ENCODE peak calls at places on chromosome 17, in six cellular contexts. A is A549, B is Peyer's patch, E is SJCRH30, S is OCI-LY7, G is cardiac muscle cell. L is an unnamed sample. For H3K4me1, the result is how much of the 10 kb centered on the place peaks cover.

GRCh38 chr17:5122586-5123342 is 6.9 kb downstream of the USP6 start:
- DNase-seq in G (peak), B (peak), E (no peak), A (no peak), S (no peak), L (no peak)

GRCh38 chr17:3986270-3986938 is 22.2 kb upstream of the ATP2A3 start:
- DNase-seq in B (peak), A (no peak), G (no peak), E (no peak), S (peak), L (no peak)

GRCh38 chr17:3602499-3602898 is 6.7 kb downstream of the TRPV1 start:
- DNase-seq in S (peak), A (peak), E (no peak), B (no peak), G (peak), L (peak)

GRCh38 chr17:48546924-48547838 is 2.3 kb upstream of the HOXB2 start:
- DNase-seq in E (no peak), S (no peak), B (no peak), A (no peak), G (no peak), L (no peak)

GRCh38 chr17:74525781-74526288 is 5.4 kb downstream of the CD300LB start:
- DNase-seq in G (no peak), B (no peak), S (no peak), A (no peak), E (no peak), L (no peak)

GRCh38 chr17:6639014-6639650 is 1.4 kb downstream of the KIAA0753 start:
- DNase-seq in G (no peak), A (no peak), S (no peak), B (no peak), E (no peak), L (no peak)

GRCh38 chr17:78113804-78114785 is 14.5 kb downstream of the TMC6 start:
- DNase-seq in B (no peak), G (no peak), A (no peak), S (no peak), E (no peak), L (no peak)

GRCh38 chr17:31869797-31870568 is 10.9 kb upstream of the COPRS start:
- DNase-seq in B (no peak), A (no peak), E (no peak), S (no peak), G (no peak), L (no peak)

GRCh38 chr17:30858556-30859250 is 26.9 kb downstream of the ATAD5 start:
- DNase-seq in B (no peak), A (no peak), E (no peak), S (no peak), G (no peak), L (no peak)

GRCh38 chr17:74444406-74444805 is 12.5 kb downstream of the GPRC5C start:
- DNase-seq in E (no peak), A (no peak), S (no peak), B (no peak), G (no peak), L (no peak)

GRCh38 chr17:41848788-41849187 is 11.2 kb downstream of the KLHL10 start:
- DNase-seq in E (no peak), S (no peak), B (no peak), G (no peak), A (no peak), L (no peak)

GRCh38 chr17:30809867-30810266 is 14.6 kb downstream of the CRLF3 start:
- DNase-seq in G (no peak), B (no peak), E (no peak), A (no peak), S (no peak), L (no peak)

GRCh38 chr17:63221941-63222340 is 224.2 kb downstream of the CYB561 start:
- DNase-seq in S (no peak), A (no peak), E (no peak), B (no peak), G (no peak), L (no peak)

GRCh38 chr17:82789806-82790205 is 37.9 kb downstream of the TBCD start:
- DNase-seq in E (no peak), S (no peak), A (no peak), G (no peak), B (no peak), L (no peak)

DNA sequence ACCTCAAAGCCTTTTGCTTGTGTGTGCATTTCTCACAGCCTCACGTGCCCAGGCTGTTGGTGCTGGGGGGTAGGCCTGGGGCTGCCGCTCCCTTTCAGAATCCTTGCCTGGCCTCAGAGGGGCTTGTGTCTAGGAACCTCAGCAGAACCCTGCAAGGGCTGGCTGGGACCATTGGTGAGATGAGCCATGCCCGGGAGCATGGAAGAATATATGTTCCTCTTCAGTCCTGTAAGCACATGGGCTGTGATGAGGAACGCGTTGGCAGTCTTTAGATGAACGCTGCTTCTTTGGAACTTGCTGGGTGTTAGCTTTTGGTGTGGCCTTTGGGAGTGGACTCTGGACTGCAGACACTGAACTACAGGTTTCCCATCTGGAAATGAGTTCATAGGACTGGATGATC is 32.0 kb upstream of the SLC5A10 start:
- DNase-seq in G (no peak), S (no peak), B (no peak), A (peak), E (no peak), L (peak)
- H3K4me1 ChIP-seq in G (under half), S (under half), B (under half), A (under half), E (under half), L (under half)

GRCh38 chr17:21595086-21595485 is 97.2 kb upstream of the KCNJ18 start:
- DNase-seq in B (no peak), G (no peak), A (no peak), E (no peak), S (no peak), L (no peak)

GRCh38 chr17:21592774-21593173 is 99.5 kb upstream of the KCNJ18 start:
- DNase-seq in E (no peak), G (no peak), A (no peak), S (no peak), B (no peak), L (no peak)
- H3K4me1 ChIP-seq in E (under half), G (under half), A (under half), S (under half), B (under half), L (under half)

GRCh38 chr17:8941980-8942617 is 23.4 kb downstream of the PIK3R5 start:
- DNase-seq in E (no peak), A (no peak), G (no peak), B (no peak), S (no peak), L (no peak)
- H3K4me1 ChIP-seq in E (under half), A (under half), G (under half), B (under half), S (under half), L (under half)

GRCh38 chr17:55420067-55420775 is 1.4 kb downstream of the MMD start:
- DNase-seq in E (no peak), G (no peak), S (peak), B (no peak), A (no peak), L (peak)
- H3K4me1 ChIP-seq in E (under half), G (under half), S (half or more), B (under half), A (under half), L (under half)

DNA sequence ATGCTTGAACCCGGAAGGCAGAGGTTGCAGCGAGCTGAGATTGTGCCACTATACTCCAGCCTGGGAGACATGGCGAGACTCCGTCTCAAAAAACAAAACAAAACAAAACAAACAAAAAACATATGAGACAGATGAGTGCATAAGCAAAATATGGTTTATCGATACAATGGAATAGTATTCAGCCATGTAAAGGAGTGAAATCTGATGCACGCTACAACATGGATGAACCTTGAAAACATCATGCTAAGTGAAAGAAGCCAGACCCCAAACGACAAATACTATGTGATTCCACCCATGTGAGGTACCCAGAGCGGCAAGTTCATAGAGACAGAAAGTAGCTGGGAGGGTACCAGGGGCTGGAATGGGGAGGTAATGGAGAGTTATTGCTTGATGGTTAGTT is 6.8 kb downstream of the PLCD3 start:
- DNase-seq in A (no peak), G (no peak), S (no peak), B (no peak), E (no peak), L (no peak)
- H3K4me1 ChIP-seq in A (half or more), G (under half), S (under half), B (half or more), E (under half), L (under half)

GRCh38 chr17:44556854-44557606 is at the start of gene FZD2:
- DNase-seq in G (peak), B (peak), E (peak), A (peak), S (peak), L (peak)
- H3K4me1 ChIP-seq in G (under half), B (under half), E (under half), A (half or more), S (under half), L (under half)

DNA sequence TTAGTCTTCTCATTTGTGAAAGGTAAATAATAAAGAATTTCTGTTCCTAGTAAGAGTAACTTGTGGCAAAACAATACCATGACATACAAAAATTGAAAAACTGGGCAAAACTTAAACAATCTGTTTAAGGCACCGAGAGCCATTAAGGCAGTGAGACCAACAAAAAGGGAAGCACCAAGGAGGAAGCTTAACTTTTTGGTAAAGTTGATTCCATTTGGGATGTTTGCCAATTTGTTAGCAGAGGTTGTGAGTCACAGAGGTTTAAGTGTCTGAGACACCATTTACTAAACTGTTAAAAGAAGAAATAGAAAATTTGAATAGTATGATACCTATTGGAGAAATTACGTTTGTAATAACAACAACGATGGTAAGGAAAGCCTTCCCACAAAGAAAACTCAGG is 4.9 kb downstream of the SLC35G3 start:
- DNase-seq in B (no peak), A (no peak), S (no peak), G (no peak), E (no peak), L (no peak)
- H3K4me1 ChIP-seq in B (under half), A (under half), S (under half), G (under half), E (under half), L (under half)

GRCh38 chr17:39677581-39678339 is 9.5 kb downstream of the PNMT start:
- DNase-seq in A (no peak), S (no peak), E (peak), B (peak), G (peak), L (no peak)

GRCh38 chr17:39674702-39675389 is 6.6 kb downstream of the PNMT start:
- DNase-seq in B (peak), A (peak), S (peak), E (peak), G (peak), L (no peak)

GRCh38 chr17:39677072-39677471 is 8.8 kb downstream of the PNMT start:
- DNase-seq in S (no peak), B (peak), A (no peak), E (no peak), G (no peak), L (no peak)

GRCh38 chr17:39675390-39676082 is 7.3 kb downstream of the PNMT start:
- DNase-seq in G (no peak), S (no peak), A (no peak), E (no peak), B (no peak), L (no peak)

DNA sequence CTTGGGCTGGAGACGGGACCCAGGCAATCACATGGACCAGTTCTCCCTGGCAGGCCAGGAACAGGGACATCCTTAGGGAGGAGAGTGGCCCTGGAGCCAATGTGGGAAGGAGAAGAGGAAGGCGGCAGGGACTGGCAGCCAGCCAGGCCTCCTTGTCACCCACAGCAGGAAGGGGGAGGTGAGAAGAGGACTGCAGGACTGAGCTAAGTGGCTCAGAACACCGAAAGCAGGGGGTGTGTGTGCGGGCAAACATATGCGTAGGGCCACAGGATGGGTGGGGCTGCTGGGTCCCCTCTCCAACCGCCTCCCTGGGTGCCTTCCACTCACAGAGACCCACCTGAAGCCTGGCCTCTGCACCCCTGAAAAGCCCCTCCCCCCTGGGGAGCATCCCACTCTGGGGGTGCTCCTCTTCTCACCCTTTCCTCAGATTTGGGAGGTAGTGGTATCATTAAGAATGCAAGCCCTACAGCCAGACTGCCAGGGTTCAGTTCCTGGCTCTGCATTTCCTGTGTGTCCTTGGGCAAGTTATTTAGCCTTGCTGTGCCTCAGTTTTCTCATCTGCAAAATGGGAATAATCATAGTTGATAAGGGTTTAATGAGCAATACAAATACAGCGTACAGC is 8.1 kb downstream of the PNMT start:
- DNase-seq in S (peak), G (peak), E (no peak), A (peak), B (peak), L (peak)
- H3K4me1 ChIP-seq in S (under half), G (half or more), E (under half), A (under half), B (half or more), L (under half)